ENCODE peak calls at places on chromosomes 13 and 19, in five cellular contexts. Q is HepG2, A is K562, V is GM12878, C is HCT116. O is an unnamed sample. For H3K4me1, the result is how much of the 10 kb centered on the place peaks cover.

GRCh38 chr19:4730740-4731171 is 7.1 kb upstream of the DPP9 start:
- DNase-seq in Q (no peak), A (peak), V (no peak), C (peak), O (peak)

GRCh38 chr19:11465605-11466004 is 15.2 kb downstream of the ELAVL3 start:
- DNase-seq in Q (no peak), A (no peak), V (no peak), C (no peak), O (peak)

GRCh38 chr13:43686557-43686956 is 100.2 kb downstream of the ENOX1 start:
- DNase-seq in Q (peak), A (no peak), V (no peak), C (no peak), O (no peak)

GRCh38 chr13:62747152-62747551 is 1331.5 kb upstream of the PCDH20 start:
- DNase-seq in Q (no peak), A (no peak), V (no peak), C (no peak), O (no peak)

GRCh38 chr19:4712771-4713170 is 10.9 kb downstream of the DPP9 start:
- DNase-seq in Q (no peak), A (no peak), V (no peak), C (no peak), O (no peak)

GRCh38 chr19:3234800-3235199 is 10.3 kb downstream of the CELF5 start:
- DNase-seq in Q (no peak), A (peak), V (no peak), C (no peak), O (peak)

GRCh38 chr13:113209880-113210421 is 538 bp downstream of the CUL4A start:
- DNase-seq in Q (peak), A (no peak), V (no peak), C (peak), O (peak)

GRCh38 chr13:51222510-51223283 is 499 bp downstream of the FAM124A start:
- DNase-seq in Q (no peak), A (no peak), V (no peak), C (no peak), O (peak)

GRCh38 chr13:48501705-48502104 is 31.2 kb downstream of the RCBTB2 start:
- DNase-seq in Q (no peak), A (no peak), V (no peak), C (no peak), O (no peak)

GRCh38 chr13:102401305-102401704 is 543 bp downstream of the FGF14 start:
- DNase-seq in Q (no peak), A (no peak), V (no peak), C (no peak), O (no peak)

GRCh38 chr13:75440100-75440499 is 41.9 kb downstream of the TBC1D4 start:
- DNase-seq in Q (peak), A (no peak), V (no peak), C (no peak), O (no peak)

GRCh38 chr13:25295228-25295627 is 6.2 kb upstream of the NUP58 start:
- DNase-seq in Q (no peak), A (no peak), V (no peak), C (no peak), O (no peak)

GRCh38 chr13:25301347-25302113 is at the start of gene NUP58:
- DNase-seq in Q (peak), A (peak), V (peak), C (peak), O (peak)

GRCh38 chr13:25306671-25307464 is 5.4 kb downstream of the NUP58 start:
- DNase-seq in Q (no peak), A (no peak), V (no peak), C (no peak), O (no peak)

DNA sequence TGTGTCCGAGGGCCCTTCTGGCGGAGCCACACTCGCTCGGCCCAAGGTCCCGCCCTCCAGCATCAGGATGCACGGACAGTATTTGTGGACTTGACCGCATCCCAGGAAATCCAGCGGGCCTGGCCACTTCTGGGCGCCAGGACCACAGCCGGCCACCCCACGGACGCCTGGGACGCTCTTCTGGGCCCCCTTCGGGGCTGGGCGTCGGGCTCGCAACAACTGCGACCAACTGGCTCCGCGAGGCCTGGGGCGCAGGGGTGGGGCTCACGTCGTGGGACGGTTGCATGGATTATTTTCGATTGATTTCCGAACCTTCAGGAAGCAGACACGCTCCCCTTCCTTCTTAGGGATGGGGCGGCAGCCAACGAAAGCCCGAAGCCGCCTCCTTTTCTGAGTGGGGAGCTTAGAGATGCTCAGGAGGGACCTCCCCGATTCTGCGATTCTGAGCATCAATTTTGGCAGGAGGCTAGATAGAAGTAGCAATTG is 521 bp upstream of the NUP58 start:
- DNase-seq in Q (no peak), A (no peak), V (no peak), C (no peak), O (peak)
- TF ChIP-seq REST in Q (no peak), A (no peak), V (no peak), C (no peak), O (no peak)

GRCh38 chr13:67224148-67224846 is 5.8 kb downstream of the PCDH9 start:
- DNase-seq in Q (peak), A (peak), V (no peak), C (peak), O (peak)
- H3K4me1 ChIP-seq in Q (under half), A (under half), V (under half), C (under half), O (under half)

DNA sequence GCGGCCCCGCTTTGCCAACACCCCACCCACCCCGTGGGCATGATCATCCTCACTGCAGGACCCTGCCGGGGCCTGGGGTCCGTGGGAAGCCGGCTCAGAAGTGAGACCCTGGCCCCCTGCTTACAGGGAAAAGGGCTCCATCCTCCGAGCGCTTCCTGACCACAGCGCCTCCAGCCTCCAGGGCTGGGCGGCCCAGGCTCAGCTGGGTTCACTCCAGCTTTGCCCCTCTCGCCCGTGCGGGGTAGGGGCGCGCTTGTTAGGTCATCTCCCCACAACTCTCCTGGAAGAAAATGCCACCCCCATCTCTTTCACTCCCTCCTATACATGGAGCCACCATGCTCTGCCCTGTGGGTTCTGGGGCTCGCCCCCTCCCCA is 6.6 kb upstream of the C1QTNF9B start:
- DNase-seq in Q (no peak), A (no peak), V (no peak), C (no peak), O (peak)
- TF ChIP-seq EZH2 in Q (no peak), A (no peak), V (no peak), C (no peak), O (no peak)

GRCh38 chr19:46984077-46985010 is 35.3 kb upstream of the NPAS1 start:
- DNase-seq in Q (peak), A (no peak), V (no peak), C (no peak), O (no peak)
- TF ChIP-seq REST in Q (no peak), A (no peak), V (no peak), C (no peak), O (no peak)

GRCh38 chr13:35767256-35767981 is 290.9 kb upstream of the MAB21L1 start:
- DNase-seq in Q (no peak), A (no peak), V (no peak), C (no peak), O (no peak)
- H3K4me1 ChIP-seq in Q (under half), A (under half), V (under half), C (under half), O (under half)

GRCh38 chr19:37691881-37692504 is 27.6 kb downstream of the ZNF607 start:
- DNase-seq in Q (peak), A (peak), V (peak), C (no peak), O (peak)
- TF ChIP-seq EZH2 in Q (no peak), A (no peak), V (no peak), C (no peak), O (no peak)

GRCh38 chr13:93529961-93530360 is 303.4 kb downstream of the GPC6 start:
- DNase-seq in Q (no peak), A (no peak), V (no peak), C (no peak), O (no peak)
- TF ChIP-seq REST in Q (no peak), A (no peak), V (no peak), C (no peak), O (no peak)

GRCh38 chr19:8001995-8002849 is 3.2 kb downstream of the ELAVL1 start:
- DNase-seq in Q (peak), A (peak), V (peak), C (peak), O (peak)

GRCh38 chr19:8004001-8004400 is 1.4 kb downstream of the ELAVL1 start:
- DNase-seq in Q (no peak), A (no peak), V (no peak), C (no peak), O (no peak)

GRCh38 chr19:8004723-8005513 is 523 bp downstream of the ELAVL1 start:
- DNase-seq in Q (no peak), A (no peak), V (no peak), C (no peak), O (peak)

GRCh38 chr19:8001651-8001994 is 3.8 kb downstream of the ELAVL1 start:
- DNase-seq in Q (no peak), A (no peak), V (no peak), C (no peak), O (no peak)

GRCh38 chr19:8005534-8006256 is at the start of gene ELAVL1:
- DNase-seq in Q (peak), A (peak), V (no peak), C (peak), O (peak)
- H3K4me1 ChIP-seq in Q (under half), A (under half), V (under half), C (under half), O (under half)

GRCh38 chr19:918152-918437 is 962 bp downstream of the KISS1R start:
- DNase-seq in Q (no peak), A (no peak), V (no peak), C (no peak), O (no peak)

GRCh38 chr19:917323-918151 is at the start of gene KISS1R:
- DNase-seq in Q (peak), A (peak), V (no peak), C (no peak), O (peak)

GRCh38 chr19:920051-920857 is 3.1 kb downstream of the KISS1R start:
- DNase-seq in Q (no peak), A (no peak), V (no peak), C (no peak), O (peak)

GRCh38 chr19:919157-920050 is 2.3 kb downstream of the KISS1R start:
- DNase-seq in Q (no peak), A (no peak), V (no peak), C (no peak), O (peak)

GRCh38 chr19:918481-919156 is 1.5 kb downstream of the KISS1R start:
- DNase-seq in Q (no peak), A (no peak), V (no peak), C (no peak), O (peak)
- TF ChIP-seq EZH2 in Q (no peak), A (no peak), V (no peak), C (no peak), O (no peak)

O was measured in GM23338.